ENCODE peak calls at places on chromosome 5, in seven cellular contexts. One of them, this sample, is unnamed.

GRCh38 chr5:82111191-82111590 is 139.4 kb downstream of the ATG10 start:
- DNase-seq in Panc1: no peak
- DNase-seq in K562: peak; percentile 70
- DNase-seq in stomach: no peak
- DNase-seq in suprapubic skin: no peak
- DNase-seq in SK-N-MC: no peak
- DNase-seq in transverse colon: no peak
- DNase-seq in this sample: no peak

GRCh38 chr5:32506809-32507208 is 62.3 kb upstream of the ZFR start:
- DNase-seq in suprapubic skin: no peak
- DNase-seq in transverse colon: no peak
- DNase-seq in K562: no peak
- DNase-seq in SK-N-MC: no peak
- DNase-seq in stomach: no peak
- DNase-seq in Panc1: no peak
- DNase-seq in this sample: no peak

GRCh38 chr5:19098434-19098833 is 889.6 kb downstream of the CDH18 start:
- DNase-seq in K562: no peak
- DNase-seq in stomach: no peak
- DNase-seq in SK-N-MC: no peak
- DNase-seq in Panc1: no peak
- DNase-seq in transverse colon: no peak
- DNase-seq in suprapubic skin: no peak
- DNase-seq in this sample: no peak

GRCh38 chr5:124394700-124395099 is 351.7 kb downstream of the ZNF608 start:
- DNase-seq in Panc1: no peak
- DNase-seq in K562: no peak
- DNase-seq in suprapubic skin: no peak
- DNase-seq in transverse colon: no peak
- DNase-seq in SK-N-MC: no peak
- DNase-seq in stomach: no peak
- DNase-seq in this sample: no peak

GRCh38 chr5:39732166-39732565 is 307.4 kb upstream of the DAB2 start:
- DNase-seq in stomach: no peak
- DNase-seq in SK-N-MC: no peak
- DNase-seq in suprapubic skin: no peak
- DNase-seq in K562: no peak
- DNase-seq in transverse colon: no peak
- DNase-seq in Panc1: no peak
- DNase-seq in this sample: no peak

GRCh38 chr5:53019320-53019719 is 30.2 kb downstream of the ITGA2 start:
- DNase-seq in K562: peak; percentile 37
- DNase-seq in SK-N-MC: no peak
- DNase-seq in Panc1: no peak
- DNase-seq in transverse colon: no peak
- DNase-seq in stomach: no peak
- DNase-seq in suprapubic skin: no peak
- DNase-seq in this sample: no peak

GRCh38 chr5:159133041-159133741 is 33.5 kb upstream of the EBF1 start:
- DNase-seq in K562: peak; percentile 65
- DNase-seq in transverse colon: no peak
- DNase-seq in Panc1: peak; percentile 52
- DNase-seq in stomach: no peak
- DNase-seq in SK-N-MC: peak; percentile 45
- DNase-seq in suprapubic skin: peak; percentile 68
- DNase-seq in this sample: no peak

GRCh38 chr5:76192837-76193236 is 109.7 kb downstream of the SV2C start:
- DNase-seq in SK-N-MC: no peak
- DNase-seq in K562: no peak
- DNase-seq in stomach: no peak
- DNase-seq in transverse colon: no peak
- DNase-seq in suprapubic skin: no peak
- DNase-seq in Panc1: no peak
- DNase-seq in this sample: no peak

GRCh38 chr5:134787692-134788091 is 29.1 kb downstream of the DDX46 start:
- DNase-seq in SK-N-MC: no peak
- DNase-seq in K562: no peak
- DNase-seq in stomach: no peak
- DNase-seq in Panc1: no peak
- DNase-seq in transverse colon: no peak
- DNase-seq in suprapubic skin: no peak
- DNase-seq in this sample: no peak

GRCh38 chr5:66634601-66635000 is 38.4 kb downstream of the MAST4 start:
- DNase-seq in K562: no peak
- DNase-seq in stomach: no peak
- DNase-seq in SK-N-MC: no peak
- DNase-seq in transverse colon: no peak
- DNase-seq in Panc1: no peak
- DNase-seq in suprapubic skin: no peak
- DNase-seq in this sample: no peak

GRCh38 chr5:82735160-82735789 is 341.9 kb downstream of the TMEM167A start:
- DNase-seq in transverse colon: no peak
- DNase-seq in stomach: no peak
- DNase-seq in suprapubic skin: no peak
- DNase-seq in K562: peak; percentile 14
- DNase-seq in SK-N-MC: no peak
- DNase-seq in Panc1: no peak
- DNase-seq in this sample: no peak

GRCh38 chr5:34486808-34487201 is 169.3 kb upstream of the RAI14 start:
- DNase-seq in suprapubic skin: no peak
- DNase-seq in SK-N-MC: no peak
- DNase-seq in K562: no peak
- DNase-seq in transverse colon: no peak
- DNase-seq in Panc1: no peak
- DNase-seq in stomach: no peak
- DNase-seq in this sample: no peak

GRCh38 chr5:53151713-53152458 is 42.3 kb upstream of the MOCS2 start:
- DNase-seq in suprapubic skin: no peak
- DNase-seq in K562: no peak
- DNase-seq in SK-N-MC: no peak
- DNase-seq in stomach: peak; percentile 34
- DNase-seq in Panc1: no peak
- DNase-seq in transverse colon: peak; percentile 14
- DNase-seq in this sample: no peak

GRCh38 chr5:14173419-14174234 is 30.5 kb downstream of the TRIO start:
- DNase-seq in K562: no peak
- DNase-seq in SK-N-MC: no peak
- DNase-seq in suprapubic skin: no peak
- DNase-seq in transverse colon: no peak
- DNase-seq in stomach: no peak
- DNase-seq in Panc1: no peak
- DNase-seq in this sample: no peak

GRCh38 chr5:126680215-126680817 is 79.6 kb downstream of the PHAX start:
- DNase-seq in stomach: no peak
- DNase-seq in transverse colon: peak; percentile 24
- DNase-seq in suprapubic skin: no peak
- DNase-seq in K562: peak; percentile 89
- DNase-seq in SK-N-MC: peak; percentile 74
- DNase-seq in Panc1: no peak
- DNase-seq in this sample: no peak

GRCh38 chr5:74519161-74519571 is 121.4 kb downstream of the ENC1 start:
- DNase-seq in transverse colon: no peak
- DNase-seq in stomach: no peak
- DNase-seq in SK-N-MC: no peak
- DNase-seq in K562: peak; percentile 9
- DNase-seq in suprapubic skin: no peak
- DNase-seq in Panc1: no peak
- DNase-seq in this sample: no peak

GRCh38 chr5:6711409-6712135 is 1.7 kb upstream of the TENT4A start:
- DNase-seq in suprapubic skin: no peak
- DNase-seq in K562: no peak
- DNase-seq in Panc1: no peak
- DNase-seq in stomach: no peak
- DNase-seq in SK-N-MC: no peak
- DNase-seq in transverse colon: no peak
- DNase-seq in this sample: peak; percentile 74

GRCh38 chr5:171316258-171317121 is 7.4 kb downstream of the TLX3 start:
- DNase-seq in SK-N-MC: no peak
- DNase-seq in stomach: no peak
- DNase-seq in Panc1: no peak
- DNase-seq in K562: no peak
- DNase-seq in suprapubic skin: no peak
- DNase-seq in transverse colon: no peak
- DNase-seq in this sample: no peak

GRCh38 chr5:113161806-113162205 is 185.2 kb downstream of the DCP2 start:
- DNase-seq in suprapubic skin: no peak
- DNase-seq in SK-N-MC: no peak
- DNase-seq in transverse colon: no peak
- DNase-seq in K562: no peak
- DNase-seq in stomach: no peak
- DNase-seq in Panc1: no peak
- DNase-seq in this sample: no peak

GRCh38 chr5:141882594-141883183 is 4.5 kb upstream of the PCDH1 start:
- DNase-seq in SK-N-MC: no peak
- DNase-seq in K562: peak; percentile 29
- DNase-seq in Panc1: no peak
- DNase-seq in transverse colon: peak; percentile 35
- DNase-seq in stomach: no peak
- DNase-seq in suprapubic skin: no peak
- DNase-seq in this sample: no peak

GRCh38 chr5:178078197-178078995 is 34.9 kb upstream of the N4BP3 start:
- DNase-seq in transverse colon: no peak
- DNase-seq in K562: peak; percentile 34
- DNase-seq in SK-N-MC: no peak
- DNase-seq in Panc1: no peak
- DNase-seq in stomach: peak; percentile 67
- DNase-seq in suprapubic skin: no peak
- DNase-seq in this sample: no peak

GRCh38 chr5:39197556-39197955 is 21.8 kb downstream of the FYB1 start:
- DNase-seq in K562: no peak
- DNase-seq in suprapubic skin: no peak
- DNase-seq in SK-N-MC: no peak
- DNase-seq in Panc1: no peak
- DNase-seq in stomach: no peak
- DNase-seq in transverse colon: no peak
- DNase-seq in this sample: peak; percentile 88

DNA sequence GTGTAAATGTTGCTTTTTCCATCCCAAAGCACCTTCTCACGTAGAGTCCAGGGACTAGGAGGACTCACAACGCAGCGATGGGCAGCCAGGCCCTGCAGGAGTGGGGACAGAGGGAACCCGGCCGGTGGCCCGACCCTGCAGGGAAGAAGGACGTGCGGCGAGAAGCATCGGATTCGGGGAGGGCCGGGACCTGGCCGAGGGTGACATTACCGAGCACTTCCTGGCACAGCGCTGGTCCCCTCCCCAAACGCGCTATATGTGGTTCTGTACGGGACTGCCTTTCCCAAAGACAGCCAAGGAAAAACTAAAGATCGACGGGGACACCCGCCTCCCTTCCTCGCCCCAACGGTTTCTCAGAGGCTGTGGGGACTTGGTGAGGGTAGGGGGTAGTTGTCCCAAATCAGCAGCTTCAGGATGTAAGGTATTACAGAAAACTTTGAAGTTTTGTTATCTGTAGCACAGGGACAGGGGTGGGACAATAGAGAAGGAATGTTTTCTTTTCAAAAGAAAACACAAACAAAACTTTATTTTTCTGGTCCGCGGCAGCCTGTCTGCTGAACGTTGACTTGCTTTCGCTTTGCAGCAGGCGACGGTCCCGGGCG is 887 bp upstream of the MAP3K1 start:
- DNase-seq in stomach: peak; percentile 36
- DNase-seq in K562: peak; percentile 31
- DNase-seq in transverse colon: peak; percentile 39
- DNase-seq in suprapubic skin: no peak
- DNase-seq in Panc1: no peak
- DNase-seq in SK-N-MC: no peak
- DNase-seq in this sample: no peak
- TF ChIP-seq POLR2AphosphoS5 in stomach: no peak
- TF ChIP-seq POLR2AphosphoS5 in K562: no peak
- TF ChIP-seq POLR2AphosphoS5 in transverse colon: no peak
- TF ChIP-seq POLR2AphosphoS5 in suprapubic skin: no peak
- TF ChIP-seq POLR2AphosphoS5 in Panc1: no peak
- TF ChIP-seq POLR2AphosphoS5 in SK-N-MC: no peak
- TF ChIP-seq POLR2AphosphoS5 in this sample: no peak

DNA sequence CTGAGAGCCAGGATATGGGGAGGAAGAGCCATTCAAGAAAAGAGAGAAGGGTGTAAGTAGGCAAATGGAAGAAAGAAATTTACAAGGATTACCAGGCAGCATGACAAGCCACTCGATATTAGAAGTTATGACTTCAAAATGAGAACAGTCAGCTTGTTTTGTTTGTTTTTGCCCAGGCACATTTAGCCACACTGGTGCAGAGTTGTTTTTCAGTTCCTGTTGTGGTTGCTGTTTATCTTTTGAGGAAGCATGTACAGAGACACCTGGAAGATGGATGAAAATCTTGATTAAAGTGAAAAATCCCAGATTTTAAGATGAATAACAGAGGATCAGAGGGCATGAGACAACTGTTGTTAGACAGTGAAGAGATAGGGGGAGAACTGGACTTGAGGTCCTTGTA is 199.1 kb downstream of the MTRR start:
- DNase-seq in stomach: no peak
- DNase-seq in SK-N-MC: no peak
- DNase-seq in transverse colon: no peak
- DNase-seq in suprapubic skin: no peak
- DNase-seq in K562: no peak
- DNase-seq in Panc1: no peak
- DNase-seq in this sample: no peak
- TF ChIP-seq POLR2AphosphoS5 in stomach: no peak
- TF ChIP-seq POLR2AphosphoS5 in SK-N-MC: no peak
- TF ChIP-seq POLR2AphosphoS5 in transverse colon: no peak
- TF ChIP-seq POLR2AphosphoS5 in suprapubic skin: no peak
- TF ChIP-seq POLR2AphosphoS5 in K562: no peak
- TF ChIP-seq POLR2AphosphoS5 in Panc1: no peak
- TF ChIP-seq POLR2AphosphoS5 in this sample: no peak

DNA sequence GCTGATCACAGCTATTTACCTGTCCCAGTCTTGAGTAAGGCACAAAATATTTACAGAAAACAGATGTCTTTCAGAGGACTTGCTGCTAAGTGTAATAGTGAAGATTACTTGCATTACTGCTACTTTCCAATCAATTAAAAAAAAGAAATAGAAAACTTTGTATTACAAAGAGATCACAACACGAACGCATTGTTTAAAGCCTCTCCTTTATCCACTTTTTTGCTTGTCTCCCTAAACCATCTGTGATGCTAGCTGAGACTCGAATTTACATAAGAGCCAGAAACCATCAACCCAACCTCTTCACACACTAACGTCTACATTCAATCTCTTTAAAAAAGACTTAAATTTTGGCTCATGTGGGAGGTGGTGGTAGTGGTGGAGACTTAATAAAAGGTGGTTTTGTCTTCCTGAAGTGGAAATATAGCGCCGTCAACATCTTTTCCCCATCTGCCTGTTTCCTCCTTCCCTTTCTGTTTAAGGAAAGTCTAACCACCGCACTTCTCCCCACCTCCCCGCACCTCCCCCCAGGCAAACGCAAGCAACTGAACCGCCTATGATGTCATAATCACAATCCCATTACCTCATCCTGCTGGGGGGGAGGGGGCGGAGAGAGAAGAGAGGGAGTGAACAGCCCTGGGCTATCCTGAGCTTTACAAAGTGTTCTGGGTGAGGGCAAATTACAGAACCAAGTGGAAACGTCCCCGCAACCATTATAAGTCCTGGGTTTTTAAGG is 948 bp upstream of the FAM53C start:
- DNase-seq in transverse colon: peak; percentile 85
- DNase-seq in stomach: peak; percentile 80
- DNase-seq in K562: peak; percentile 92
- DNase-seq in Panc1: peak; percentile 90
- DNase-seq in suprapubic skin: peak; percentile 93
- DNase-seq in SK-N-MC: no peak
- DNase-seq in this sample: peak; percentile 96
- TF ChIP-seq POLR2AphosphoS5 in transverse colon: no peak
- TF ChIP-seq POLR2AphosphoS5 in stomach: no peak
- TF ChIP-seq POLR2AphosphoS5 in K562: peak; percentile 78
- TF ChIP-seq POLR2AphosphoS5 in Panc1: no peak
- TF ChIP-seq POLR2AphosphoS5 in suprapubic skin: no peak
- TF ChIP-seq POLR2AphosphoS5 in SK-N-MC: peak; percentile 59
- TF ChIP-seq POLR2AphosphoS5 in this sample: no peak

GRCh38 chr5:16936150-16937022 is at the start of gene MYO10:
- DNase-seq in Panc1: no peak
- DNase-seq in K562: peak; percentile 35
- DNase-seq in transverse colon: peak; percentile 88
- DNase-seq in stomach: peak; percentile 87
- DNase-seq in SK-N-MC: no peak
- DNase-seq in suprapubic skin: peak; percentile 74
- DNase-seq in this sample: no peak
- TF ChIP-seq POLR2AphosphoS5 in Panc1: peak; percentile 62
- TF ChIP-seq POLR2AphosphoS5 in K562: no peak
- TF ChIP-seq POLR2AphosphoS5 in transverse colon: peak; percentile 55
- TF ChIP-seq POLR2AphosphoS5 in stomach: no peak
- TF ChIP-seq POLR2AphosphoS5 in SK-N-MC: peak; percentile 69
- TF ChIP-seq POLR2AphosphoS5 in suprapubic skin: peak; percentile 19
- TF ChIP-seq POLR2AphosphoS5 in this sample: peak; percentile 45